ENCODE peak calls at places on chromosomes 6 and 20, in seven cellular contexts. One of them, this sample, is unnamed.
A peak's percentile ranks its signal among the peaks of the same experiment; 100 is the strongest.

GRCh38 chr20:1987826-1988225 is 6.0 kb downstream of the PDYN start:
- DNase-seq in fibroblast of the aortic adventitia: peak; percentile 47
- DNase-seq in ACHN: peak; percentile 10
- DNase-seq in fibroblast of the conjunctiva: no peak
- DNase-seq in dermis microvascular lymphatic vessel endothelial cell: peak; percentile 6
- DNase-seq in CD8-positive, alpha-beta T cell: no peak
- DNase-seq in hepatocyte: no peak
- DNase-seq in this sample: no peak

GRCh38 chr6:53159558-53159957 is 10.9 kb upstream of the GCM1 start:
- DNase-seq in fibroblast of the aortic adventitia: no peak
- DNase-seq in ACHN: no peak
- DNase-seq in fibroblast of the conjunctiva: no peak
- DNase-seq in dermis microvascular lymphatic vessel endothelial cell: no peak
- DNase-seq in CD8-positive, alpha-beta T cell: no peak
- DNase-seq in hepatocyte: no peak
- DNase-seq in this sample: peak; percentile 98

GRCh38 chr6:24566020-24566752 is 71.4 kb downstream of the ALDH5A1 start:
- DNase-seq in fibroblast of the aortic adventitia: no peak
- DNase-seq in ACHN: no peak
- DNase-seq in fibroblast of the conjunctiva: no peak
- DNase-seq in dermis microvascular lymphatic vessel endothelial cell: no peak
- DNase-seq in CD8-positive, alpha-beta T cell: no peak
- DNase-seq in hepatocyte: peak; percentile 19
- DNase-seq in this sample: peak; percentile 46

GRCh38 chr6:169527306-169527705 is 174.5 kb downstream of the WDR27 start:
- DNase-seq in fibroblast of the aortic adventitia: peak; percentile 21
- DNase-seq in ACHN: no peak
- DNase-seq in fibroblast of the conjunctiva: peak; percentile 30
- DNase-seq in dermis microvascular lymphatic vessel endothelial cell: no peak
- DNase-seq in CD8-positive, alpha-beta T cell: no peak
- DNase-seq in hepatocyte: no peak
- DNase-seq in this sample: no peak

GRCh38 chr6:169700296-169700695 is 1.5 kb downstream of the WDR27 start:
- DNase-seq in fibroblast of the aortic adventitia: peak; percentile 37
- DNase-seq in ACHN: peak; percentile 25
- DNase-seq in fibroblast of the conjunctiva: no peak
- DNase-seq in dermis microvascular lymphatic vessel endothelial cell: no peak
- DNase-seq in CD8-positive, alpha-beta T cell: no peak
- DNase-seq in hepatocyte: peak; percentile 53
- DNase-seq in this sample: no peak

GRCh38 chr6:140774080-140774505 is 1358.6 kb upstream of the GJE1 start:
- DNase-seq in fibroblast of the aortic adventitia: peak; percentile 88
- DNase-seq in ACHN: peak; percentile 53
- DNase-seq in fibroblast of the conjunctiva: peak; percentile 56
- DNase-seq in dermis microvascular lymphatic vessel endothelial cell: peak; percentile 90
- DNase-seq in CD8-positive, alpha-beta T cell: no peak
- DNase-seq in hepatocyte: peak; percentile 48
- DNase-seq in this sample: peak; percentile 3

GRCh38 chr6:316753-317038 is 24.4 kb downstream of the DUSP22 start:
- DNase-seq in fibroblast of the aortic adventitia: no peak
- DNase-seq in ACHN: no peak
- DNase-seq in fibroblast of the conjunctiva: no peak
- DNase-seq in dermis microvascular lymphatic vessel endothelial cell: no peak
- DNase-seq in CD8-positive, alpha-beta T cell: no peak
- DNase-seq in hepatocyte: no peak
- DNase-seq in this sample: no peak

GRCh38 chr20:45833030-45833882 is at the start of gene SNX21:
- DNase-seq in fibroblast of the aortic adventitia: peak; percentile 97
- DNase-seq in ACHN: peak; percentile 82
- DNase-seq in fibroblast of the conjunctiva: peak; percentile 88
- DNase-seq in dermis microvascular lymphatic vessel endothelial cell: peak; percentile 78
- DNase-seq in CD8-positive, alpha-beta T cell: peak; percentile 9
- DNase-seq in hepatocyte: peak; percentile 91
- DNase-seq in this sample: peak; percentile 66

GRCh38 chr20:24738981-24739633 is 210.0 kb upstream of the CST7 start:
- DNase-seq in fibroblast of the aortic adventitia: peak; percentile 3
- DNase-seq in ACHN: no peak
- DNase-seq in fibroblast of the conjunctiva: no peak
- DNase-seq in dermis microvascular lymphatic vessel endothelial cell: no peak
- DNase-seq in CD8-positive, alpha-beta T cell: no peak
- DNase-seq in hepatocyte: peak; percentile 2
- DNase-seq in this sample: no peak

GRCh38 chr6:128932061-128932460 is 49.1 kb downstream of the LAMA2 start:
- DNase-seq in fibroblast of the aortic adventitia: peak; percentile 40
- DNase-seq in ACHN: no peak
- DNase-seq in fibroblast of the conjunctiva: peak; percentile 6
- DNase-seq in dermis microvascular lymphatic vessel endothelial cell: no peak
- DNase-seq in CD8-positive, alpha-beta T cell: no peak
- DNase-seq in hepatocyte: no peak
- DNase-seq in this sample: peak; percentile 3

GRCh38 chr6:167058261-167058660 is 59.1 kb downstream of the CEP43 start:
- DNase-seq in fibroblast of the aortic adventitia: peak; percentile 51
- DNase-seq in ACHN: no peak
- DNase-seq in fibroblast of the conjunctiva: no peak
- DNase-seq in dermis microvascular lymphatic vessel endothelial cell: no peak
- DNase-seq in CD8-positive, alpha-beta T cell: no peak
- DNase-seq in hepatocyte: no peak
- DNase-seq in this sample: no peak

GRCh38 chr20:37991506-37992302 is 41.6 kb downstream of the TTI1 start:
- DNase-seq in fibroblast of the aortic adventitia: no peak
- DNase-seq in ACHN: no peak
- DNase-seq in fibroblast of the conjunctiva: no peak
- DNase-seq in dermis microvascular lymphatic vessel endothelial cell: no peak
- DNase-seq in CD8-positive, alpha-beta T cell: no peak
- DNase-seq in hepatocyte: no peak
- DNase-seq in this sample: no peak

GRCh38 chr6:111478064-111478476 is 4.9 kb downstream of the REV3L start:
- DNase-seq in fibroblast of the aortic adventitia: peak; percentile 49
- DNase-seq in ACHN: peak; percentile 48
- DNase-seq in fibroblast of the conjunctiva: no peak
- DNase-seq in dermis microvascular lymphatic vessel endothelial cell: no peak
- DNase-seq in CD8-positive, alpha-beta T cell: no peak
- DNase-seq in hepatocyte: no peak
- DNase-seq in this sample: no peak